ENCODE peak calls at places on chromosomes 7 and 10, in seven cellular contexts. K, Y, D, B, A, E and Z are unnamed samples.

GRCh38 chr10:89398003-89398749 is 5.8 kb downstream of the IFIT1 start:
- DNase-seq in A (no peak), E (no peak), B (no peak), D (no peak), Y (no peak), K (no peak), Z (no peak)

GRCh38 chr10:52004342-52004949 is 305.1 kb upstream of the CSTF2T start:
- DNase-seq in Y (no peak), A (no peak), B (no peak), E (no peak), K (no peak), D (no peak), Z (no peak)

GRCh38 chr7:1671876-1672451 is 1.9 kb downstream of the ELFN1 start:
- DNase-seq in B (peak), K (no peak), E (peak), D (peak), Y (no peak), A (peak), Z (peak)

GRCh38 chr7:105198223-105198622 is 184.2 kb downstream of the KMT2E start:
- DNase-seq in A (no peak), B (no peak), K (no peak), E (no peak), Y (no peak), D (no peak), Z (no peak)

GRCh38 chr7:18996583-18996982 is 120.9 kb downstream of the TWIST1 start:
- DNase-seq in K (no peak), A (no peak), Y (no peak), E (no peak), B (no peak), D (no peak), Z (no peak)

GRCh38 chr10:78744521-78745090 is 324.2 kb upstream of the ZMIZ1 start:
- DNase-seq in B (no peak), D (no peak), A (no peak), E (no peak), K (no peak), Y (no peak), Z (no peak)

GRCh38 chr7:70402069-70402468 is 729.9 kb upstream of the GALNT17 start:
- DNase-seq in E (no peak), D (no peak), A (no peak), B (no peak), Y (no peak), K (no peak), Z (no peak)

GRCh38 chr7:81769891-81770818 is at the start of gene HGF:
- DNase-seq in K (peak), Y (peak), A (peak), D (peak), B (no peak), E (peak), Z (peak)

GRCh38 chr7:114761973-114762372 is 159.9 kb upstream of the MDFIC start:
- DNase-seq in A (no peak), Y (no peak), K (no peak), B (no peak), E (no peak), D (no peak), Z (no peak)

GRCh38 chr7:1122832-1123501 is 35.1 kb downstream of the GPER1 start:
- DNase-seq in A (no peak), B (peak), K (peak), Y (no peak), D (peak), E (peak), Z (no peak)

GRCh38 chr10:89869180-89869579 is 167.8 kb downstream of the KIF20B start:
- DNase-seq in D (no peak), E (no peak), B (no peak), K (no peak), Y (no peak), A (no peak), Z (no peak)

GRCh38 chr7:105760549-105761447 is 115.6 kb downstream of the ATXN7L1 start:
- DNase-seq in Y (no peak), A (no peak), D (no peak), E (no peak), B (no peak), K (no peak), Z (no peak)

GRCh38 chr10:82506680-82507376 is 631.8 kb downstream of the NRG3 start:
- DNase-seq in A (no peak), D (no peak), Y (no peak), B (no peak), E (no peak), K (no peak), Z (no peak)

GRCh38 chr7:10560497-10560896 is 413.2 kb upstream of the PHF14 start:
- DNase-seq in Y (no peak), D (no peak), E (no peak), A (no peak), K (no peak), B (no peak), Z (no peak)

GRCh38 chr10:75234683-75235374 is 928 bp downstream of the COMTD1 start:
- DNase-seq in B (peak), A (peak), K (no peak), D (no peak), E (peak), Y (peak), Z (no peak)

GRCh38 chr10:65355141-65355680 is 1570.6 kb upstream of the LRRTM3 start:
- DNase-seq in E (no peak), Y (no peak), A (no peak), B (no peak), D (no peak), K (no peak), Z (no peak)

GRCh38 chr7:42192072-42192471 is 44.9 kb downstream of the GLI3 start:
- DNase-seq in Y (no peak), A (no peak), E (no peak), B (no peak), D (no peak), K (no peak), Z (no peak)

GRCh38 chr7:130595986-130596385 is 72.6 kb downstream of the COPG2 start:
- DNase-seq in A (no peak), K (peak), E (no peak), B (no peak), D (no peak), Y (no peak), Z (no peak)

DNA sequence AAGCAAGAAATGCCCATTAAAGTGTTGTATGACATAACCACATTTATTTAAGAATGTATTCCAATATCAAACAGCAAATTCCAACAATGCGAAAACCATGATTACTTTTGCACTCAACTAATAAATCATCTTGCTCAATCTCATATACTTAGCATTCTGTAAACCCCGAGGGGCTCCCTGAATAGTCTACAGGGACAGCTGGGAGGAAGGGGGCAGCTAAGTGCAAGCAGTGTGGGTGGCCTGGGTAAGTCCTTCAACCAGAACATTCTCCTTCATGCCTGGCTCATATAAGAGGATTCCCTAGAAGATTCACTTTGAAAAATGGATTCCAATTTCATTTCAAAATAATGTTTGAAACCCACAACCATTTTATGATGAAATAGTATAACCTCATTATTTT is 355.5 kb downstream of the CDC14C start:
- DNase-seq in K (no peak), D (no peak), B (no peak), A (no peak), Y (no peak), E (no peak), Z (no peak)
- TF ChIP-seq CTCF in K (no peak), D (no peak), B (no peak), A (no peak), Y (no peak), E (no peak), Z (no peak)

DNA sequence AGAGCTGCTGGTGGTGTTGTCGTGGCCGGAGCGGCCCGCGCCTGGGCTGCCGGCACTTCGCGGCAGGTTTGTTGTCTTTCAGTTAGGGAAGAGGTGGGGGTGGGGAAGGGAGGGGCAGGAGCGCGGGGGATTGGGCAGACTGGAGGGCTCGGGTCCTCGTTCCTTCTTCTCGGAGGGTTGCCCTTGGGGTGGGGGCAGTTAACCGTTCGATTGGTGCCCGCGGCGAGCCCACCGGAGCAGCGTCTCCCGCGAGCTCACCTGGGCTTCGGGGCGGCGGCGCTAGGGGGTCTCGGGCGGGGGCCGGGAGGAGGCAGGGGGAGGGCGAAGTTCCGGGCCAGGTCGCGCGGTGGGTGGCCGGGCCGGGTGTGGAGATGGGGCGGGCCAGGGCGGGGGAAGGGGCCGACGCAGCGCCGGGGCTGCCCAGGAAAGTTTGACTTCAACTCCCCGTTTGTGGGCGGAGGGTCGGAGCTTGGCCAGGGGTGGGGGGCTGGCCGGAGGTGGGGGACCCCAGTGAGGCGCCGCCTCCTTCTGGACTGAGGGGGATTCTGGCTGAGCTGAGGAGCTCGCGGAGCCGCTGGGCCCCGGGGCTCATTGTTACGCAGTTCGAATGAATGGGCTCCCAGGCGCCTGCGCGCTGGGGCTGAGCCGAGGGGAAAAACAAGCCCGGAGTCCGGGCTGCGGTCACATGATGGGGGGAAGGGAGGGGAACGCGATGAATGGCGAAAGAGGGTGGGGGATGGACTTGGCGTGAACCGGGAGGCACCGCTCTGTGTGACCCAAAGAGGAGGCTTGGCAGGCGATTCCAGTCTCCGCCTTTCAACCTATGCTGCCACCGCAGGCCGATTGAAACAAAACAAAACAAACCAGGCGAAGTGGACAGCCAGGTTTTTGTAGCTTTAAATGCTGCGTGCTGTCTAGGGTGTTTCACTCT is 582 bp downstream of the HBP1 start:
- DNase-seq in K (peak), B (peak), A (peak), Y (peak), E (peak), D (peak), Z (peak)
- TF ChIP-seq POLR2A in K (peak), B (no peak), A (no peak), Y (peak), E (peak), D (peak), Z (no peak)

DNA sequence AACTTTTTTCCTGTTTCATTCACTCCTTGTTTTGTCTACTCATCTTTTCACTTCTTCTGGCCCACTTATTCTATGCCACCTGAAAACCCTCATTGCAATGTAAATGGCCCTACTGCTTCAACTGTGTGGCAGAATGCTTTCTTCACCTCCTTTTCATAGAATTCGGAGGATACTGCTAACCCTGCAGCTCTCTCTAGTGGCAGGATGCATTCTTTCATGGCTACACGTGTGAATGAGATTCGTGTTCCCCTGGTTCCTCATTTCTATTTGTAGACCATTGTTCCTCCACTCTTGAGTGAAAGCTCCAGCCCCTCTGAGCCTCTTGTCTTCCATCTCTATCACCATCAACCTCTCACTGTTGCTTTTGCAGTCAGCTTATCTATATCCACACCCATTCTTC is 20.9 kb upstream of the CYP26C1 start:
- DNase-seq in B (no peak), A (no peak), Y (no peak), E (no peak), D (no peak), K (no peak), Z (no peak)
- TF ChIP-seq CTCF in B (no peak), A (peak), Y (peak), E (no peak), D (no peak), K (no peak), Z (no peak)

GRCh38 chr7:100093925-100094486 is 5.2 kb downstream of the COPS6 start:
- DNase-seq in K (no peak), Y (no peak), D (no peak), E (no peak), A (no peak), B (no peak), Z (no peak)

GRCh38 chr7:100091411-100092181 is 2.8 kb downstream of the COPS6 start:
- DNase-seq in E (no peak), D (no peak), K (no peak), B (no peak), Y (no peak), A (no peak), Z (no peak)

GRCh38 chr7:100093054-100093453 is 4.3 kb downstream of the COPS6 start:
- DNase-seq in B (no peak), K (no peak), A (no peak), Y (no peak), E (no peak), D (no peak), Z (no peak)

GRCh38 chr7:100095289-100095688 is 5.9 kb downstream of the MCM7 start:
- DNase-seq in B (no peak), Y (no peak), D (no peak), E (no peak), A (no peak), K (no peak), Z (no peak)

DNA sequence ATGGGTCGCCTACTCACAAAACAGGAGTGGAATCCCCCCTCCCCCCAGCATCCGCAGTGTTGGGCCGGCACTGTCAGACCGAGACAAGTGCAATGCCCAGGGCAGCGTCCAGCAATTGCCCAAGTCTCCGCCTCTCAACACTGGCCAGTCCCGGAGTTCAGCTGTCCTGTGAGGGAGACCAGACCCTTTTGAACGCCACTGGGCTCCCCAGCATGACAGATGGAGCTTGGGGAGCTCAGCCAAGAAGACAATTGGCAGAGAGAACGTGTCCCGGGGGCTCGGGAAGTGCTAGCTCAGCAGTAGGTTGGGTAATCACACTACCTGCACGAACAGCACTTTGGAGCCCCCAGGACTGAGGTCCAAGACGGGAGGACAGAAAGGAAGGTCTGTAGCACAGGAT is 4.7 kb downstream of the COPS6 start:
- DNase-seq in A (peak), B (no peak), Y (no peak), D (no peak), E (no peak), K (no peak), Z (no peak)
- TF ChIP-seq POLR2A in A (no peak), B (no peak), Y (no peak), D (no peak), E (no peak), K (no peak), Z (no peak)

DNA sequence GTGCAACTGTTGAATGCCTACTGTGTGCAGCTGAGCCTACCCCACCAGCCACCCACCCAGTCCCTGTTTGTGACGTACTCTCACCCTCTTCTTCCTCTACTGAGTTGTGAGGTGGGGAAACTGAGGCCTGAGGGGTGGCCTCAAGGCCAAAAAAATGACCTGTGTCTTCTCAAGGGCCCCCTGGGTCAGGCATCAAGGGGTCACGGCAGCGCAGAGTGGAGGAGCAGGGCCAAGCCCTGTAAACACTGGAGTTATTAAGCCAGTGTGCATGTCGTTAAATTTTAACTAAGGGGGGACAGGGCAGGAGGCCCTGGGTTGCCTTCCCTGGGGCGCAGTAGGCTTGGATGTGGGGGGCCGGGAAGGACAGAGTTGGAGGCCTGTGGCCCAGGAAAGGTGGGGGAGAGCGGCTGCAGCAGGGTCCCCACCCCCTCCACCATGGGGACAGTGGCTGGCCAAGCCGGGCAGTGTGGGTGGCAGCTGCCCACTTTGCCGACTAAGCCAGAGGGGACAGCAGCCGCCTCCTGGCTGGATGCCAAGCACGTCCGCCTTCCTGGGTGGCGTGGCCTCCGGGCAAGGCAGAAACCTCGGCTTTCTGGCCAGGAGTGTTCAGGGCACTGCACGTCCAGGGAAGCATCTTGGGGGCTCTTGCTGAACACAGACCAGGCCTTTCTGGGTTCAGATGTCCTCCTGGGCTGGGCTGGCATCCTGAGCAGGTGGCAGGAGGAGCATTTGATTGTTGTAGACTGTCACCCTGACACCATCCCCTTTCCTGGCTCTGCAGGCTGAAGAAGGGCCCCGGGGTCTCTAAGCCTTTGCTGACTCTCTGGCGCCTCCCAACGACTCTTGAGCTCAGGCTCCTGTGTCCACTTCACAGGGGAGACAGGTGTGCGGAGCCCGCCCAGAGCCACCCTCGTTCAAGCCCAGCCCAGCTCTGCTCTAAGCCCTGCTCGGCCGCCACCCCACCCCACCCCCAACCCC is 1.9 kb downstream of the SLC29A4 start:
- DNase-seq in A (no peak), E (peak), B (no peak), Y (no peak), K (no peak), D (no peak), Z (no peak)
- TF ChIP-seq CTCF in A (no peak), E (no peak), B (no peak), Y (no peak), K (no peak), D (no peak), Z (no peak)

GRCh38 chr10:87817291-87817872 is 644 bp downstream of the ATAD1 start:
- DNase-seq in K (no peak), E (no peak), B (no peak), D (no peak), Y (no peak), A (no peak), Z (no peak)

GRCh38 chr10:87819274-87819585 is 1.2 kb upstream of the ATAD1 start:
- DNase-seq in K (no peak), A (no peak), E (no peak), D (no peak), B (no peak), Y (no peak), Z (no peak)

GRCh38 chr10:87816842-87817178 is 1.2 kb downstream of the ATAD1 start:
- DNase-seq in Y (no peak), D (no peak), A (no peak), K (no peak), B (no peak), E (no peak), Z (no peak)

GRCh38 chr10:87818505-87819273 is 663 bp upstream of the ATAD1 start:
- DNase-seq in E (no peak), B (peak), D (no peak), K (no peak), Y (peak), A (peak), Z (no peak)

GRCh38 chr10:87817873-87818504 is at the start of gene ATAD1:
- DNase-seq in K (peak), B (peak), Y (peak), D (peak), E (peak), A (peak), Z (peak)
- TF ChIP-seq POLR2A in K (peak), B (no peak), Y (peak), D (no peak), E (peak), A (peak), Z (no peak)

GRCh38 chr10:71033396-71033980 is 145.1 kb upstream of the PCBD1 start:
- DNase-seq in K (no peak), D (no peak), A (peak), Y (no peak), B (no peak), E (no peak), Z (no peak)
- TF ChIP-seq CTCF in K (no peak), D (no peak), A (no peak), Y (no peak), B (no peak), E (no peak), Z (no peak)

DNA sequence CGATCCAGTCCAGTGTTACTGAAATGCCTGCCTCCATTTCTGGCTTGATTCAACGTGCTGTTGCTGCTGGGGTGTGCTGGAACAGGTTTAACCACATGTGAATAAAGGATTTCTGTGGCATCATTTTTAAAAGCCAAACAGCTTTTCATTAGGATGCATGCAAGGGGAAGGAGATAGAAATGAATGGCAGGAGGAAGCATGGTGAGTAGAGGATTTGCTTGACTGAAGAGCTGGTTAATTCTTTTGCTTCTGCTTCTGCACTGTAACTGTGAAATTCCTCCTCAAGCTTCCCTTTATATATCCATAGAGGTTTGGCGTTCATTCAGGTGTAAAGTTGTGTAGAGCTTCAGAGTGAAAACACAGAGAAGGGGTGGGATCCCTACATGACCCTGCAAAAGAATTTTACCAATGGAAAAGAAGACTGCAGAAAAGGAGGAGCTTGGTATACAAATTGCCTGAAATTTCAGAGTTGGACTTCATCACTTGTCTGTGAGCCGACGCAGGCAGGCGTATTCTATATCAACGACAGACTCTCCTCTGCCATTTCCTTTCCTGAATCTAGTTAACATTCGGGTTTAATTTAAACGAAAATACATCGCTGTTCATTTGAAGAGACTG is at the start of gene SOSTDC1:
- DNase-seq in K (no peak), E (no peak), Y (no peak), A (no peak), B (no peak), D (no peak), Z (no peak)
- TF ChIP-seq POLR2A in K (no peak), E (no peak), Y (no peak), A (no peak), B (no peak), D (no peak), Z (no peak)